ENCODE peak calls at places on chromosomes 16 and 17, in five cellular contexts. G is IMR-90, Z is SK-N-SH, D is A549, L is K562. O is an unnamed sample.

GRCh38 chr17:81273698-81274470 is 21.2 kb downstream of the SLC38A10 start:
- DNase-seq in L (no peak), G (no peak), D (no peak), Z (no peak), O (no peak)

GRCh38 chr16:74700206-74701040 is at the start of gene MLKL:
- DNase-seq in Z (peak), L (peak), G (peak), D (peak), O (peak)

GRCh38 chr16:47316686-47317085 is 144.2 kb downstream of the ITFG1 start:
- DNase-seq in Z (no peak), L (no peak), D (no peak), G (no peak), O (no peak)

GRCh38 chr16:25106567-25107465 is 4.7 kb upstream of the LCMT1 start:
- DNase-seq in G (peak), L (peak), Z (peak), D (peak), O (no peak)

GRCh38 chr16:85910854-85911247 is 11.9 kb downstream of the IRF8 start:
- DNase-seq in Z (no peak), G (no peak), L (no peak), D (no peak), O (no peak)

GRCh38 chr17:57293077-57293476 is 36.8 kb downstream of the MSI2 start:
- DNase-seq in G (no peak), L (no peak), D (no peak), Z (no peak), O (no peak)

GRCh38 chr17:8158267-8159031 is 4.3 kb downstream of the VAMP2 start:
- DNase-seq in G (peak), L (peak), D (peak), Z (peak), O (no peak)

GRCh38 chr17:80899402-80900268 is 92.0 kb upstream of the CHMP6 start:
- DNase-seq in Z (peak), L (peak), D (peak), G (peak), O (no peak)

GRCh38 chr16:49181812-49182211 is 99.8 kb downstream of the CBLN1 start:
- DNase-seq in G (no peak), L (no peak), D (no peak), Z (no peak), O (no peak)

GRCh38 chr16:80317132-80318098 is 223.4 kb upstream of the DYNLRB2 start:
- DNase-seq in G (peak), Z (peak), L (peak), D (peak), O (no peak)

GRCh38 chr17:60939318-60939717 is 261.7 kb downstream of the BCAS3 start:
- DNase-seq in G (no peak), D (no peak), L (no peak), Z (no peak), O (no peak)

GRCh38 chr16:819336-819735 is 18.8 kb upstream of the GNG13 start:
- DNase-seq in G (no peak), Z (no peak), L (no peak), D (no peak), O (no peak)

GRCh38 chr16:75319513-75320401 is 68.3 kb upstream of the BCAR1 start:
- DNase-seq in D (no peak), L (no peak), Z (no peak), G (peak), O (peak)

GRCh38 chr17:14688134-14688533 is 387.3 kb downstream of the HS3ST3B1 start:
- DNase-seq in L (no peak), D (peak), G (no peak), Z (no peak), O (no peak)

GRCh38 chr16:1296688-1297412 is 12.6 kb upstream of the UBE2I start:
- DNase-seq in G (peak), L (peak), D (peak), Z (no peak), O (no peak)

GRCh38 chr16:11800385-11800718 is 3.3 kb upstream of the ZC3H7A start:
- DNase-seq in D (no peak), Z (no peak), L (no peak), G (no peak), O (no peak)

GRCh38 chr16:56910654-56911539 is 21.0 kb upstream of the HERPUD1 start:
- DNase-seq in L (no peak), Z (no peak), D (no peak), G (peak), O (no peak)

GRCh38 chr16:11726008-11726407 is 16.6 kb downstream of the TXNDC11 start:
- DNase-seq in L (no peak), Z (no peak), D (no peak), G (no peak), O (no peak)

GRCh38 chr17:2453325-2453724 is 52.5 kb upstream of the MNT start:
- DNase-seq in D (no peak), Z (no peak), G (no peak), L (no peak), O (no peak)

GRCh38 chr17:73952136-73952497 is 251.4 kb upstream of the RPL38 start:
- DNase-seq in L (no peak), G (no peak), Z (peak), D (no peak), O (no peak)

GRCh38 chr17:41406205-41406604 is 8.8 kb upstream of the KRT31 start:
- DNase-seq in G (no peak), Z (no peak), D (peak), L (no peak), O (no peak)

GRCh38 chr17:77206557-77206956 is 65.8 kb downstream of the SEC14L1 start:
- DNase-seq in L (no peak), G (peak), Z (no peak), D (no peak), O (no peak)

GRCh38 chr16:17311333-17312099 is 159.2 kb downstream of the XYLT1 start:
- DNase-seq in G (no peak), Z (no peak), D (no peak), L (no peak), O (no peak)

GRCh38 chr17:41583137-41584127 is 3.3 kb downstream of the KRT14 start:
- DNase-seq in Z (no peak), G (no peak), D (no peak), L (peak), O (no peak)

GRCh38 chr17:37207103-37207502 is 168.7 kb upstream of the C17orf78 start:
- DNase-seq in D (no peak), G (no peak), Z (peak), L (no peak), O (no peak)

GRCh38 chr17:27976331-27976730 is 66.1 kb upstream of the NLK start:
- DNase-seq in Z (no peak), G (no peak), L (no peak), D (no peak), O (peak)

GRCh38 chr16:56294599-56294998 is 103.3 kb downstream of the GNAO1 start:
- DNase-seq in G (peak), L (no peak), Z (no peak), D (no peak), O (no peak)

DNA sequence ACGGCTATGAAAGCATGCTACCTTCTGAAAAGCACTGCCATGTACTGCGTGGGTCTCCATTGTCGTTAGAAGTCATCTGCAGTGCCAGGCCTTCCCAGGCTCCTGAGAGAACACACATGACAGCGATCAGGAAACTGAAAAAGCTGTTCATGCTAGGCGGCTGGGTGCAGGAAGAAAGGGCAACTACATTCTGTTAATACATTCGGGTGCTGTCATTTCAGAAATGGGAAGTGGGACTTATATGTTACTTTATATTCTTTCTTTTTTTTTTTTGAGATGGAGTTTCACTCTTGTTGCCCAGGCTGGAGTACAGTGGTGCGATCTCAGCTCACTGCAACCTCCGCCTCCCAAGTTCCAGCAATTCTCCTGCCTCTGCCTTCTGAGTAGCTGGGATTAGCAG is 19.9 kb downstream of the CFAP20 start:
- DNase-seq in Z (no peak), D (no peak), L (no peak), G (no peak), O (no peak)
- TF ChIP-seq RCOR1 in Z (no peak), D (no peak), L (no peak), G (no peak), O (no peak)

GRCh38 chr17:38762231-38762630 is 9.7 kb downstream of the PSMB3 start:
- DNase-seq in D (no peak), L (no peak), G (no peak), Z (no peak), O (no peak)

GRCh38 chr17:38766341-38766740 is 13.8 kb downstream of the PSMB3 start:
- DNase-seq in L (no peak), G (no peak), Z (no peak), D (no peak), O (no peak)

DNA sequence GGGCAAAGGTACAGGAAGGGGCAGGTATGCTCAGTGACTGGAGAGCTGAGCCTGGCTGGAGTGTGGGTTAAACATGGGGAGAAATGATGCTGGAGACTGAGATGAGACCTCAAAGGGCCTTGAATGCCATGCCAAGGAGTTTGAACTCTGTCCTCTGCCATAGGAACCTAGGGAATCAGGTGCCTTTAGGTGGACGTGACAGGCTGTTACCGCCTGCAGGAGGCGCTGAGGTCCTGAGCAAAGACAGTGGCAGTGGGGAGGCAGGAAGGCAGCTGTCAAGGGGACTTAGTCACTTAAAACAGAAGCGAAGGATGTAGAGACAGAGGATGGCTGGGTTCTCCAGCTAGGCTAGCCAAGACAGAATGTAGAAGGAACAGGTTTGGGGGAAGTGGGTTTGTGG is 9.1 kb downstream of the PSMB3 start:
- DNase-seq in L (peak), Z (peak), G (peak), D (peak), O (no peak)
- TF ChIP-seq RCOR1 in L (no peak), Z (no peak), G (no peak), D (no peak), O (no peak)

GRCh38 chr16:4379001-4379688 is 7.5 kb downstream of the VASN start:
- DNase-seq in D (no peak), G (no peak), Z (no peak), L (no peak), O (no peak)

GRCh38 chr16:4381072-4381934 is 9.7 kb downstream of the VASN start:
- DNase-seq in D (no peak), L (no peak), Z (no peak), G (no peak), O (no peak)

GRCh38 chr16:4381935-4382794 is 10.5 kb downstream of the VASN start:
- DNase-seq in Z (no peak), G (no peak), L (no peak), D (no peak), O (no peak)

GRCh38 chr16:4378202-4378666 is 6.6 kb downstream of the VASN start:
- DNase-seq in D (no peak), Z (no peak), L (peak), G (no peak), O (no peak)

GRCh38 chr16:4380131-4381063 is 8.7 kb downstream of the VASN start:
- DNase-seq in G (no peak), Z (no peak), L (no peak), D (no peak), O (no peak)
- TF ChIP-seq RCOR1 in G (no peak), Z (no peak), L (no peak), D (no peak), O (no peak)

DNA sequence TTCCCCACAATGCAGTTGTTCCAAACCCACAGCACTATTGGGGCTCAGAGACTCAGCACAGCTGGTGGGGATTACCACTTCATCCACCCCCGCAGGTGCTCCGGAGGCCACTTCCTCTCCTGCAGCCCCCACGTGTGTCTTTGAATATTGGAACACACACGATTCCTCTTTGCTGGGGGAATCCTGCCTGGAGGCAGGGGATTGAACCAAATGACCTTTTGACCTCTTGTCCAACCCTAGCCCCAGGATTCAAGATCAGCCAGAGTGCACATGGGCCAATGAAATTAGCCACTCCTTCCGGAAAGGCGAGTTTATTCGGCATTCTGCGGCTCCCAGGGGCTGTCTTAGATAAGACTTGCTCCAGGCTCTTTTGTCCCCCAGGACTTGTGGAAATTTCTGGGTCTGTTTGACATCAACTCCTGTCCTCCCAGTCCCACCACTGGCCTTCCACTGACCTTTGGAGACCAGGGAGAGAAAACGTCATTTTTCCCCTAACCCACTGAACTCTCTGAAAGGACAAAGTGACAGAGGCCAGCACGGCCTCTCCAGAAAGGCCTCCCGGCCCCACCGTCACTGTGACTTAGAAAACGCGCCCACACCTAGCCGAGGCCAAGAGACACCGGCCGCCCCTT is 350.3 kb downstream of the FOXL1 start:
- DNase-seq in G (no peak), L (peak), D (no peak), Z (no peak), O (no peak)
- TF ChIP-seq RCOR1 in G (no peak), L (no peak), D (no peak), Z (no peak), O (no peak)

GRCh38 chr17:62921837-62922236 is 44.2 kb upstream of the TANC2 start:
- DNase-seq in G (no peak), Z (no peak), L (no peak), D (no peak), O (no peak)

GRCh38 chr17:62927083-62927482 is 39.0 kb upstream of the TANC2 start:
- DNase-seq in G (no peak), Z (no peak), D (no peak), L (no peak), O (no peak)

GRCh38 chr17:62925267-62925836 is 40.7 kb upstream of the TANC2 start:
- DNase-seq in D (no peak), Z (no peak), G (peak), L (no peak), O (no peak)

GRCh38 chr17:62920300-62920699 is 45.7 kb upstream of the TANC2 start:
- DNase-seq in D (no peak), L (no peak), G (no peak), Z (no peak), O (no peak)

GRCh38 chr17:62923515-62924150 is 42.4 kb upstream of the TANC2 start:
- DNase-seq in D (no peak), Z (peak), L (no peak), G (no peak), O (no peak)
- TF ChIP-seq RCOR1 in D (no peak), Z (peak), L (no peak), G (no peak), O (no peak)

GRCh38 chr16:68417711-68418301 is 30.5 kb downstream of the SMPD3 start:
- DNase-seq in Z (no peak), G (no peak), D (no peak), L (peak), O (peak)
- TF ChIP-seq RCOR1 in Z (no peak), G (no peak), D (no peak), L (no peak), O (no peak)